ENCODE peak calls at places on chromosomes 11 and 22, in five cellular contexts. One of them, this sample, is unnamed.
A peak's percentile ranks its signal among the peaks of the same experiment; 100 is the strongest.

GRCh38 chr22:23481369-23481768 is 98.7 kb downstream of the IGLL1 start:
- DNase-seq in SK-MEL-5: no peak
- DNase-seq in Calu3: no peak
- DNase-seq in SK-N-SH: no peak
- DNase-seq in stimulated activated CD8-positive, alpha-beta memory T cell treated with anti-CD3 and anti-CD28 coated beads, Interleukin-15, amount 100 ng/mL, for 4 hours: no peak
- DNase-seq in this sample: no peak

GRCh38 chr11:22041039-22041438 is 151.8 kb upstream of the ANO5 start:
- DNase-seq in SK-N-SH: no peak
- DNase-seq in stimulated activated CD8-positive, alpha-beta memory T cell treated with anti-CD3 and anti-CD28 coated beads, Interleukin-15, amount 100 ng/mL, for 4 hours: no peak
- DNase-seq in SK-MEL-5: no peak
- DNase-seq in Calu3: no peak
- DNase-seq in this sample: no peak

GRCh38 chr11:64793271-64794160 is 9.5 kb downstream of the MAP4K2 start:
- DNase-seq in SK-N-SH: peak; percentile 37
- DNase-seq in stimulated activated CD8-positive, alpha-beta memory T cell treated with anti-CD3 and anti-CD28 coated beads, Interleukin-15, amount 100 ng/mL, for 4 hours: no peak
- DNase-seq in SK-MEL-5: no peak
- DNase-seq in Calu3: no peak
- DNase-seq in this sample: no peak

GRCh38 chr11:63553759-63554158 is 9.4 kb downstream of the PLAAT2 start:
- DNase-seq in SK-MEL-5: no peak
- DNase-seq in SK-N-SH: no peak
- DNase-seq in Calu3: no peak
- DNase-seq in stimulated activated CD8-positive, alpha-beta memory T cell treated with anti-CD3 and anti-CD28 coated beads, Interleukin-15, amount 100 ng/mL, for 4 hours: no peak
- DNase-seq in this sample: no peak

GRCh38 chr11:100695911-100696310 is 8.8 kb downstream of the ARHGAP42 start:
- DNase-seq in Calu3: no peak
- DNase-seq in SK-N-SH: no peak
- DNase-seq in stimulated activated CD8-positive, alpha-beta memory T cell treated with anti-CD3 and anti-CD28 coated beads, Interleukin-15, amount 100 ng/mL, for 4 hours: no peak
- DNase-seq in SK-MEL-5: no peak
- DNase-seq in this sample: no peak

GRCh38 chr22:22022977-22023534 is 40.5 kb upstream of the TOP3B start:
- DNase-seq in Calu3: no peak
- DNase-seq in SK-MEL-5: no peak
- DNase-seq in stimulated activated CD8-positive, alpha-beta memory T cell treated with anti-CD3 and anti-CD28 coated beads, Interleukin-15, amount 100 ng/mL, for 4 hours: no peak
- DNase-seq in SK-N-SH: no peak
- DNase-seq in this sample: no peak

GRCh38 chr11:4839851-4840549 is 9.0 kb downstream of the OR51S1 start:
- DNase-seq in SK-N-SH: no peak
- DNase-seq in SK-MEL-5: no peak
- DNase-seq in stimulated activated CD8-positive, alpha-beta memory T cell treated with anti-CD3 and anti-CD28 coated beads, Interleukin-15, amount 100 ng/mL, for 4 hours: no peak
- DNase-seq in Calu3: no peak
- DNase-seq in this sample: no peak

GRCh38 chr11:119092880-119093665 is 8.4 kb downstream of the HMBS start:
- DNase-seq in Calu3: no peak
- DNase-seq in stimulated activated CD8-positive, alpha-beta memory T cell treated with anti-CD3 and anti-CD28 coated beads, Interleukin-15, amount 100 ng/mL, for 4 hours: no peak
- DNase-seq in SK-N-SH: no peak
- DNase-seq in SK-MEL-5: no peak
- DNase-seq in this sample: no peak

GRCh38 chr11:85721191-85721590 is 35.2 kb upstream of the CCDC89 start:
- DNase-seq in SK-MEL-5: no peak
- DNase-seq in stimulated activated CD8-positive, alpha-beta memory T cell treated with anti-CD3 and anti-CD28 coated beads, Interleukin-15, amount 100 ng/mL, for 4 hours: no peak
- DNase-seq in SK-N-SH: no peak
- DNase-seq in Calu3: no peak
- DNase-seq in this sample: no peak

GRCh38 chr11:123111465-123111864 is 49.5 kb upstream of the HSPA8 start:
- DNase-seq in Calu3: peak; percentile 8
- DNase-seq in stimulated activated CD8-positive, alpha-beta memory T cell treated with anti-CD3 and anti-CD28 coated beads, Interleukin-15, amount 100 ng/mL, for 4 hours: no peak
- DNase-seq in SK-N-SH: peak; percentile 64
- DNase-seq in SK-MEL-5: peak; percentile 62
- DNase-seq in this sample: peak; percentile 60

GRCh38 chr11:116454020-116454645 is 318.7 kb downstream of the BUD13 start:
- DNase-seq in Calu3: peak; percentile 56
- DNase-seq in stimulated activated CD8-positive, alpha-beta memory T cell treated with anti-CD3 and anti-CD28 coated beads, Interleukin-15, amount 100 ng/mL, for 4 hours: no peak
- DNase-seq in SK-MEL-5: peak; percentile 70
- DNase-seq in SK-N-SH: peak; percentile 37
- DNase-seq in this sample: peak; percentile 46